ENCODE peak calls at places on chromosomes 2 and 18, in nine cellular contexts. One of them, this sample, is unnamed.

GRCh38 chr2:133986076-133986837 is 267.6 kb upstream of the MGAT5 start:
- DNase-seq in fibroblast of lung: peak
- DNase-seq in caudate nucleus: no peak
- DNase-seq in GM04504: no peak
- DNase-seq in NCI-H2081: no peak
- DNase-seq in activated T-helper 1 cell treated with Interleukin-2 at 50 U/mL for 16 hours: no peak
- DNase-seq in HTR-8/SVneo: no peak
- DNase-seq in KBM-7: no peak
- DNase-seq in activated CD4-positive, alpha-beta T cell treated with anti-CD3 and anti-CD28 coated beads for 24 hours: no peak
- DNase-seq in this sample: no peak

GRCh38 chr2:28648147-28648546 is 103.5 kb upstream of the PPP1CB start:
- DNase-seq in GM04504: no peak
- DNase-seq in HTR-8/SVneo: no peak
- DNase-seq in caudate nucleus: no peak
- DNase-seq in fibroblast of lung: no peak
- DNase-seq in activated CD4-positive, alpha-beta T cell treated with anti-CD3 and anti-CD28 coated beads for 24 hours: no peak
- DNase-seq in NCI-H2081: no peak
- DNase-seq in activated T-helper 1 cell treated with Interleukin-2 at 50 U/mL for 16 hours: no peak
- DNase-seq in KBM-7: no peak
- DNase-seq in this sample: no peak

GRCh38 chr2:76556054-76556453 is 845.3 kb upstream of the GCFC2 start:
- DNase-seq in KBM-7: no peak
- DNase-seq in fibroblast of lung: no peak
- DNase-seq in activated CD4-positive, alpha-beta T cell treated with anti-CD3 and anti-CD28 coated beads for 24 hours: no peak
- DNase-seq in NCI-H2081: no peak
- DNase-seq in activated T-helper 1 cell treated with Interleukin-2 at 50 U/mL for 16 hours: no peak
- DNase-seq in caudate nucleus: no peak
- DNase-seq in HTR-8/SVneo: no peak
- DNase-seq in GM04504: no peak
- DNase-seq in this sample: no peak

GRCh38 chr18:5962362-5962761 is 67.0 kb upstream of the TMEM200C start:
- DNase-seq in HTR-8/SVneo: no peak
- DNase-seq in fibroblast of lung: peak
- DNase-seq in caudate nucleus: no peak
- DNase-seq in GM04504: no peak
- DNase-seq in activated T-helper 1 cell treated with Interleukin-2 at 50 U/mL for 16 hours: no peak
- DNase-seq in NCI-H2081: no peak
- DNase-seq in activated CD4-positive, alpha-beta T cell treated with anti-CD3 and anti-CD28 coated beads for 24 hours: no peak
- DNase-seq in KBM-7: no peak
- DNase-seq in this sample: no peak

GRCh38 chr2:60517441-60517840 is 36.0 kb downstream of the BCL11A start:
- DNase-seq in activated CD4-positive, alpha-beta T cell treated with anti-CD3 and anti-CD28 coated beads for 24 hours: no peak
- DNase-seq in fibroblast of lung: peak
- DNase-seq in activated T-helper 1 cell treated with Interleukin-2 at 50 U/mL for 16 hours: no peak
- DNase-seq in NCI-H2081: no peak
- DNase-seq in GM04504: no peak
- DNase-seq in HTR-8/SVneo: no peak
- DNase-seq in caudate nucleus: no peak
- DNase-seq in KBM-7: no peak
- DNase-seq in this sample: no peak

GRCh38 chr2:231016576-231017249 is 20.6 kb upstream of the C2orf72 start:
- DNase-seq in HTR-8/SVneo: no peak
- DNase-seq in KBM-7: no peak
- DNase-seq in fibroblast of lung: no peak
- DNase-seq in activated T-helper 1 cell treated with Interleukin-2 at 50 U/mL for 16 hours: no peak
- DNase-seq in activated CD4-positive, alpha-beta T cell treated with anti-CD3 and anti-CD28 coated beads for 24 hours: no peak
- DNase-seq in caudate nucleus: no peak
- DNase-seq in GM04504: no peak
- DNase-seq in NCI-H2081: no peak
- DNase-seq in this sample: no peak

GRCh38 chr2:101679037-101679726 is 18.3 kb upstream of the MAP4K4 start:
- DNase-seq in fibroblast of lung: peak
- DNase-seq in activated CD4-positive, alpha-beta T cell treated with anti-CD3 and anti-CD28 coated beads for 24 hours: no peak
- DNase-seq in GM04504: peak
- DNase-seq in NCI-H2081: no peak
- DNase-seq in HTR-8/SVneo: no peak
- DNase-seq in caudate nucleus: no peak
- DNase-seq in activated T-helper 1 cell treated with Interleukin-2 at 50 U/mL for 16 hours: no peak
- DNase-seq in KBM-7: no peak
- DNase-seq in this sample: no peak

GRCh38 chr2:143803936-143804335 is 674.7 kb downstream of the ARHGAP15 start:
- DNase-seq in activated T-helper 1 cell treated with Interleukin-2 at 50 U/mL for 16 hours: no peak
- DNase-seq in activated CD4-positive, alpha-beta T cell treated with anti-CD3 and anti-CD28 coated beads for 24 hours: no peak
- DNase-seq in HTR-8/SVneo: no peak
- DNase-seq in caudate nucleus: no peak
- DNase-seq in NCI-H2081: no peak
- DNase-seq in fibroblast of lung: peak
- DNase-seq in KBM-7: no peak
- DNase-seq in GM04504: no peak
- DNase-seq in this sample: no peak

GRCh38 chr2:54634564-54635511 is 88.6 kb upstream of the EML6 start:
- DNase-seq in NCI-H2081: no peak
- DNase-seq in KBM-7: no peak
- DNase-seq in HTR-8/SVneo: peak
- DNase-seq in caudate nucleus: no peak
- DNase-seq in GM04504: no peak
- DNase-seq in activated CD4-positive, alpha-beta T cell treated with anti-CD3 and anti-CD28 coated beads for 24 hours: no peak
- DNase-seq in fibroblast of lung: peak
- DNase-seq in activated T-helper 1 cell treated with Interleukin-2 at 50 U/mL for 16 hours: no peak
- DNase-seq in this sample: no peak